ENCODE peak calls at places on chromosomes 11 and 22, in six cellular contexts. N is fibroblast of lung, M is neural progenitor cell, P is H1, V is hepatocyte, S is MM.1S. C is an unnamed sample.

GRCh38 chr22:26414347-26414746 is 14.7 kb upstream of the ASPHD2 start:
- DNase-seq in N (no peak), M (no peak), P (no peak), V (no peak), S (no peak), C (no peak)

GRCh38 chr11:101269390-101269789 is 139.8 kb upstream of the PGR start:
- DNase-seq in N (no peak), M (no peak), P (no peak), V (no peak), S (no peak), C (no peak)

GRCh38 chr11:65810046-65810868 is 23.4 kb downstream of the OVOL1 start:
- DNase-seq in N (no peak), M (no peak), P (no peak), V (no peak), S (peak; percentile 37), C (no peak)

GRCh38 chr11:68298659-68299516 is 13.5 kb upstream of the LRP5 start:
- DNase-seq in N (no peak), M (no peak), P (no peak), V (peak; percentile 38), S (no peak), C (no peak)

GRCh38 chr11:69367211-69367964 is 73.4 kb downstream of the MYEOV start:
- DNase-seq in N (no peak), M (no peak), P (peak; percentile 29), V (no peak), S (no peak), C (peak; percentile 15)

GRCh38 chr22:45296628-45297297 is 12.0 kb downstream of the UPK3A start:
- DNase-seq in N (no peak), M (no peak), P (no peak), V (no peak), S (no peak), C (no peak)

GRCh38 chr11:124442442-124442841 is 3.1 kb downstream of the OR8B8 start:
- DNase-seq in N (no peak), M (no peak), P (no peak), V (no peak), S (no peak), C (no peak)

GRCh38 chr11:30583505-30584280 is 2.5 kb downstream of the MPPED2 start:
- DNase-seq in N (no peak), M (peak; percentile 59), P (peak; percentile 57), V (peak; percentile 41), S (no peak), C (no peak)

GRCh38 chr11:65718964-65719492 is 1.6 kb downstream of the RNASEH2C start:
- DNase-seq in N (peak; percentile 33), M (no peak), P (no peak), V (peak; percentile 19), S (no peak), C (no peak)

GRCh38 chr11:68447015-68447801 is 13.3 kb upstream of the PPP6R3 start:
- DNase-seq in N (peak; percentile 62), M (peak; percentile 87), P (peak; percentile 94), V (peak; percentile 89), S (peak; percentile 56), C (peak; percentile 58)

GRCh38 chr11:128772814-128773213 is 78.9 kb downstream of the FLI1 start:
- DNase-seq in N (no peak), M (no peak), P (no peak), V (no peak), S (no peak), C (peak; percentile 29)

GRCh38 chr11:14644396-14645246 is 1.0 kb downstream of the PDE3B start:
- DNase-seq in N (peak; percentile 31), M (peak; percentile 65), P (peak; percentile 71), V (peak; percentile 21), S (peak; percentile 40), C (peak; percentile 38)
- TF ChIP-seq EZH2 in N (no peak), M (peak; percentile 24), P (peak; percentile 57), V (no peak), S (no peak), C (no peak)

DNA sequence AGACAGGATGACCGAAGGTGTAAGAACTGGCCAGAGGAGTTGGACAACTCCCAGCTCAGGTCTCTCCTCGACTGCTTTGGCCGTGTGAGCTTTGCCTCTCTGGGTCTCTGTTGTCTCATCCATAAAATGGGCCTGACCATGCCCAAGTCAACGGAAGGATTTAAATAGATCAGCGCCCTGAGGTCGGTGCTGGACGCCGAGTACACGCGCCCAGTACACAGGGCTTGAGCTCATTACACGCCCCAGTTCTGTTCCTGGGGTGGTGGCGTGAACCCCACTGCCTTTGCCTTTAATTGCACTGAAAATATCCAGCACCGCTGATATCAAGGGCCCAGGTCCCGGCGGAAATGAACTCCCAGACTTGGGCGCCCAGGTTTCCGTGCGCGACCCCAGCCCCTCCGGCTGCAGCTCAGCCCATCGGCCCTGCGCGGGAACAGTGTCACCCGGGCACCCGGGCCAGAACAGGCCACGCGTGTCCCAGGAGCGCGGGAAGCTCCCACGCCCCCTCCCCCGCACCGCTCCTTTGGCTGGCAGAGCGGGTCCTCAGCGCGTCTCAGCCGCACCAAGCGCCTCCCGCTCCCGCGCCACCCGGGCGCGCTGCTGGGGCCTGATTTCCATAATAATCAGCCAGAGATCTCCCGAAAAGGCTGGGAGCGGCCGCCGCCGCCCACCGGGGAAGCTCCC is 42.2 kb downstream of the CYTH4 start:
- DNase-seq in N (no peak), M (peak; percentile 65), P (no peak), V (no peak), S (no peak), C (no peak)
- TF ChIP-seq EZH2 in N (peak; percentile 93), M (peak; percentile 85), P (no peak), V (peak; percentile 55), S (no peak), C (no peak)

GRCh38 chr22:40653361-40653760 is 16.8 kb upstream of the MRTFA start:
- DNase-seq in N (no peak), M (no peak), P (no peak), V (no peak), S (no peak), C (no peak)

GRCh38 chr22:40651563-40652501 is 15.3 kb upstream of the MRTFA start:
- DNase-seq in N (peak; percentile 99), M (peak; percentile 69), P (peak; percentile 78), V (peak; percentile 96), S (peak; percentile 92), C (peak; percentile 98)

GRCh38 chr22:40651057-40651456 is 14.5 kb upstream of the MRTFA start:
- DNase-seq in N (no peak), M (no peak), P (no peak), V (no peak), S (no peak), C (no peak)

DNA sequence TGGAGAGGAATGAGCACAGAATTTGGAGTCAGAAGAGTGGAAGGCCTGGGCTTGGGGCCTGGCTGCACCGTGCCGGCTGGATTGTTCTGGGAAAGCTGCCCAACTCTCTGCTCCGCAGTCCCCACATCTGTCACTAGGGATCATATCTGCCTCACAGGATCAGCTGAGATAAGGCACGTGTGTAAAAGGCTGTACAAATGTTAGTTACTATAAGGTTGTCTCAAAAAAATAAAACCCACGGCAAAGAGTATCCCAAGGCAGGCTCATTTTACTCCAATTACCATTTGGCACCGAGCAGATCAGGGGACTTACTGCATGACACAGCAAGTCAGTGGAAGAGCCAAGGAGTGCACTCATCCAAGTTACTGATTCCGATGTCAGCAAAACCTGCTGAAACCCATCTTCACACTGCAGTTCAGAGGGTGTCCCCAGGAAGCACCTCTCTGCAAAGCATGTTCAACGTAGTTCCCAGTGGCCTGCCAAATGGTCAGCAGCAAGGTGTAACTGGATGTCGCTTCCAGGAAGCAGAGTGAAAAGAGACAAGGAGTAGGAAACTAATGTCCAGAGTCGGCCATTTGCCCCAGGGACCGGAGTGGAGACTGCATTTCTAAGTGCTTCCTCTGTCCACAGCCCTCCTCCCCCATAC is 18.1 kb upstream of the MRTFA start:
- DNase-seq in N (peak; percentile 87), M (no peak), P (no peak), V (peak; percentile 70), S (no peak), C (peak; percentile 60)
- TF ChIP-seq EZH2 in N (no peak), M (no peak), P (no peak), V (no peak), S (no peak), C (no peak)

GRCh38 chr11:1198766-1199688 is 23.8 kb upstream of the MUC5B start:
- DNase-seq in N (no peak), M (no peak), P (no peak), V (no peak), S (no peak), C (no peak)

GRCh38 chr11:1201395-1202153 is 21.3 kb upstream of the MUC5B start:
- DNase-seq in N (no peak), M (no peak), P (no peak), V (no peak), S (no peak), C (no peak)

GRCh38 chr11:1200611-1201191 is 22.2 kb upstream of the MUC5B start:
- DNase-seq in N (no peak), M (no peak), P (no peak), V (no peak), S (no peak), C (no peak)

GRCh38 chr11:1197886-1198765 is 24.7 kb upstream of the MUC5B start:
- DNase-seq in N (no peak), M (no peak), P (no peak), V (no peak), S (no peak), C (no peak)

GRCh38 chr11:1199689-1200610 is 22.9 kb upstream of the MUC5B start:
- DNase-seq in N (no peak), M (no peak), P (no peak), V (no peak), S (no peak), C (no peak)
- TF ChIP-seq EZH2 in N (no peak), M (no peak), P (no peak), V (no peak), S (no peak), C (no peak)

C was measured in endothelial cell of umbilical vein.